ENCODE peak calls at places on chromosome 1, in ten cellular contexts. Z is lower lobe of right lung; N is AG04450; O is dorsolateral prefrontal cortex; W is activated CD8-positive, alpha-beta T cell treated with anti-CD3 and anti-CD28 coated beads for 36 hours; F is neural progenitor cell; V is CD4-positive, alpha-beta T cell; G is HFF-Myc; C is fibroblast of lung; K is HFFc6. M is an unnamed sample.

GRCh38 chr1:170153417-170153816 is 7.7 kb downstream of the NTMT2 start:
- DNase-seq in Z (no peak), N (no peak), O (no peak), W (no peak), F (no peak), V (no peak), G (no peak), C (no peak), K (no peak), M (no peak)

GRCh38 chr1:203807211-203807610 is 11.8 kb downstream of the ZBED6 start:
- DNase-seq in Z (no peak), N (peak), O (no peak), W (no peak), F (no peak), V (no peak), G (no peak), C (peak), K (peak), M (no peak)

GRCh38 chr1:4587721-4588120 is 66.7 kb upstream of the AJAP1 start:
- DNase-seq in Z (no peak), N (no peak), O (no peak), W (no peak), F (no peak), V (no peak), G (no peak), C (no peak), K (no peak), M (no peak)

GRCh38 chr1:162861101-162861500 is at the start of gene CCDC190:
- DNase-seq in Z (peak), N (no peak), O (no peak), W (no peak), F (no peak), V (no peak), G (no peak), C (peak), K (no peak), M (no peak)

GRCh38 chr1:173341307-173341706 is 134.2 kb upstream of the TNFSF4 start:
- DNase-seq in Z (no peak), N (no peak), O (no peak), W (no peak), F (no peak), V (no peak), G (no peak), C (peak), K (peak), M (no peak)

GRCh38 chr1:94772840-94773239 is 47.3 kb upstream of the SLC44A3 start:
- DNase-seq in Z (no peak), N (no peak), O (no peak), W (no peak), F (no peak), V (no peak), G (no peak), C (no peak), K (no peak), M (no peak)

GRCh38 chr1:111814642-111815041 is 58.9 kb downstream of the DDX20 start:
- DNase-seq in Z (no peak), N (no peak), O (no peak), W (no peak), F (no peak), V (no peak), G (no peak), C (no peak), K (no peak), M (no peak)

GRCh38 chr1:3459940-3460652 is 5.6 kb downstream of the ARHGEF16 start:
- DNase-seq in Z (no peak), N (no peak), O (no peak), W (no peak), F (no peak), V (no peak), G (no peak), C (no peak), K (no peak), M (no peak)

GRCh38 chr1:70546726-70547125 is 135.7 kb downstream of the CTH start:
- DNase-seq in Z (no peak), N (no peak), O (no peak), W (no peak), F (no peak), V (no peak), G (no peak), C (no peak), K (no peak), M (no peak)

GRCh38 chr1:156627313-156627880 is 8.2 kb downstream of the HAPLN2 start:
- DNase-seq in Z (no peak), N (no peak), O (no peak), W (peak), F (peak), V (peak), G (no peak), C (peak), K (peak), M (no peak)

GRCh38 chr1:94803106-94803505 is 17.1 kb upstream of the SLC44A3 start:
- DNase-seq in Z (no peak), N (no peak), O (no peak), W (no peak), F (no peak), V (no peak), G (no peak), C (no peak), K (no peak), M (no peak)

GRCh38 chr1:10514490-10515235 is 39.9 kb downstream of the PEX14 start:
- DNase-seq in Z (no peak), N (no peak), O (no peak), W (no peak), F (peak), V (no peak), G (no peak), C (peak), K (peak), M (no peak)

GRCh38 chr1:182527680-182528079 is 61.4 kb downstream of the RNASEL start:
- DNase-seq in Z (no peak), N (no peak), O (no peak), W (no peak), F (peak), V (no peak), G (no peak), C (no peak), K (no peak), M (no peak)

GRCh38 chr1:91645031-91645430 is 144.4 kb downstream of the CDC7 start:
- DNase-seq in Z (no peak), N (no peak), O (no peak), W (no peak), F (peak), V (no peak), G (no peak), C (peak), K (no peak), M (no peak)

GRCh38 chr1:15288173-15288926 is 41.3 kb downstream of the FHAD1 start:
- DNase-seq in Z (no peak), N (no peak), O (no peak), W (no peak), F (no peak), V (no peak), G (no peak), C (no peak), K (no peak), M (no peak)

GRCh38 chr1:153760440-153760839 is 14.8 kb upstream of the SLC27A3 start:
- DNase-seq in Z (no peak), N (no peak), O (no peak), W (no peak), F (no peak), V (no peak), G (no peak), C (peak), K (peak), M (no peak)

GRCh38 chr1:103529746-103530145 is 4.2 kb downstream of the RNPC3 start:
- DNase-seq in Z (no peak), N (no peak), O (peak), W (peak), F (peak), V (peak), G (no peak), C (peak), K (peak), M (no peak)

GRCh38 chr1:28745653-28746173 is 9.0 kb downstream of the YTHDF2 start:
- DNase-seq in Z (no peak), N (no peak), O (no peak), W (no peak), F (no peak), V (no peak), G (no peak), C (no peak), K (no peak), M (no peak)

GRCh38 chr1:154193821-154194220 is 1.9 kb upstream of the TPM3 start:
- DNase-seq in Z (no peak), N (no peak), O (no peak), W (no peak), F (no peak), V (no peak), G (no peak), C (no peak), K (no peak), M (no peak)

GRCh38 chr1:201361652-201362504 is 15.6 kb downstream of the TNNT2 start:
- DNase-seq in Z (peak), N (no peak), O (peak), W (peak), F (peak), V (no peak), G (no peak), C (peak), K (peak), M (no peak)

GRCh38 chr1:41599912-41600311 is 115.4 kb upstream of the EDN2 start:
- DNase-seq in Z (no peak), N (no peak), O (no peak), W (no peak), F (no peak), V (no peak), G (no peak), C (no peak), K (peak), M (no peak)

GRCh38 chr1:27563407-27564263 is 40.3 kb downstream of the AHDC1 start:
- DNase-seq in Z (no peak), N (no peak), O (no peak), W (no peak), F (no peak), V (no peak), G (no peak), C (peak), K (peak), M (no peak)

GRCh38 chr1:154624756-154625643 is 17.0 kb upstream of the ADAR start:
- DNase-seq in Z (no peak), N (peak), O (no peak), W (no peak), F (no peak), V (no peak), G (no peak), C (peak), K (peak), M (no peak)

GRCh38 chr1:30475966-30476365 is 247.4 kb downstream of the MATN1 start:
- DNase-seq in Z (no peak), N (no peak), O (no peak), W (no peak), F (no peak), V (no peak), G (no peak), C (no peak), K (no peak), M (no peak)

GRCh38 chr1:20376880-20377494 is 86.3 kb downstream of the VWA5B1 start:
- DNase-seq in Z (no peak), N (no peak), O (peak), W (peak), F (peak), V (peak), G (peak), C (no peak), K (peak), M (no peak)

GRCh38 chr1:16348414-16349182 is 3.7 kb downstream of the FBXO42 start:
- DNase-seq in Z (no peak), N (peak), O (no peak), W (no peak), F (no peak), V (no peak), G (no peak), C (peak), K (peak), M (no peak)

GRCh38 chr1:51433269-51433971 is 85.6 kb downstream of the EPS15 start:
- DNase-seq in Z (no peak), N (no peak), O (no peak), W (no peak), F (no peak), V (no peak), G (peak), C (no peak), K (no peak), M (no peak)

GRCh38 chr1:168821434-168821833 is 92.4 kb upstream of the DPT start:
- DNase-seq in Z (no peak), N (no peak), O (no peak), W (peak), F (no peak), V (no peak), G (no peak), C (no peak), K (no peak), M (no peak)

DNA sequence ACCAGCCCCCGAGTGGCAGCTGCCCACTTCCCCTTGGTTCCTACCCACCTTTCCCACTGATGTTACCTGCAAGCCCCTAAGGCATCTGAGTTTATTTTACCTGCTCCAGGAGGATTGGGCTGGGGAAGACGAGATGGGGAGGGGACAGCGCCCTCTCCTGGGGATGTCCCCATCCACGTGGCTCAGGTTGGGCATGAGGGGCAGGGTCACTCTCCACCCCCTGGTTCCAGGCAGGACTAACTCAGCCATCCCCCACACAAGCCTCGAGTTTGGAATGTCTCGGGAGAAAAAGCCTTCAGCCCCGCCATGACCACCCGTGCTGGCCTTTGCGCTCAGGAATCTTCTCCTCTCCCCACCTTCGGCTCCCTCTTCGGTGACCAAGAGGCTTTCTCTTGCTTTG is 90.0 kb downstream of the ARHGEF10L start:
- DNase-seq in Z (no peak), N (no peak), O (no peak), W (peak), F (peak), V (no peak), G (no peak), C (no peak), K (no peak), M (no peak)
- TF ChIP-seq CTCF in Z (peak), N (peak), O (no peak), W (no peak), F (peak), V (no peak), G (peak), C (no peak), K (peak), M (no peak)

GRCh38 chr1:57471995-57472394 is 48.1 kb upstream of the DAB1 start:
- DNase-seq in Z (no peak), N (no peak), O (no peak), W (no peak), F (no peak), V (no peak), G (no peak), C (no peak), K (no peak), M (no peak)
- TF ChIP-seq CTCF in Z (no peak), N (no peak), O (no peak), W (no peak), F (no peak), V (no peak), G (no peak), C (no peak), K (no peak), M (no peak)

GRCh38 chr1:8135250-8135649 is 109.1 kb upstream of the ERRFI1 start:
- DNase-seq in Z (no peak), N (no peak), O (no peak), W (no peak), F (no peak), V (no peak), G (no peak), C (no peak), K (no peak), M (no peak)

GRCh38 chr1:8136766-8137165 is 110.7 kb upstream of the ERRFI1 start:
- DNase-seq in Z (no peak), N (no peak), O (no peak), W (no peak), F (no peak), V (no peak), G (no peak), C (no peak), K (no peak), M (no peak)

GRCh38 chr1:8133190-8133589 is 107.1 kb upstream of the ERRFI1 start:
- DNase-seq in Z (no peak), N (no peak), O (no peak), W (no peak), F (no peak), V (no peak), G (no peak), C (peak), K (no peak), M (no peak)

GRCh38 chr1:8133657-8134430 is 107.7 kb upstream of the ERRFI1 start:
- DNase-seq in Z (no peak), N (peak), O (no peak), W (no peak), F (no peak), V (no peak), G (peak), C (peak), K (peak), M (no peak)

DNA sequence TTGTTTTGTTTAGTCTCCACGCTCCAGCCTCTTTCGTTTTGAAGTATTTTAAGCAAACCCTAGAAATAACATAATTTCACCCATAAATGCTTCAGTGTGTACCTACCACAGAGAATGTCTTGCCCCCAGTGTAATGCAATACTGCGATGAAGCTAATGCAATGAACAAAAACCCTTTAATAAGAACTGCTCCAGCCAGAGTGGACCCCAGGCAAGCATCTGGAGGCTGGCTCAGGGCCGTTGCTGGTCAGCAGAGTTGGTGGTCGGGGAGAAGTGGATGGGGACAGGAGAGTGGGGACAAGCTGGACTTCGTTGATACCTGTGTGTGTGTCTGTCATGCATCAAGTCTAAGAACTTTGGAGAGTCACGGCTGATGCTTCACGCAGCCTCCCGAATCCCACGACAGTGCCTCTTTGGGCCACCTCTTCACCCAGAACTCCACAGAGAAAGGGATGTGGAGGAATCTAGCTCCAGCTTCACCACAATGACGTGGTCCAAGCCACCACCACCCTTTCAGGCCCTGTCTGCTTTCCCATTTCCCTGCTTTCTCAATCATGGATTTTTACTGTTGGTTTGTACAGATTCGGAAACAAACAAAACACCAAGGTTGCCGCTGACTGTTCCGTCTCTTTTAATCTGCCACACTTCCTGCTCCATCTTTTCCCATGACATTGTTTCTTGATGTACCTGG is 108.6 kb upstream of the ERRFI1 start:
- DNase-seq in Z (no peak), N (no peak), O (no peak), W (no peak), F (no peak), V (no peak), G (no peak), C (peak), K (no peak), M (no peak)
- TF ChIP-seq CTCF in Z (no peak), N (no peak), O (no peak), W (no peak), F (no peak), V (no peak), G (no peak), C (no peak), K (no peak), M (no peak)

GRCh38 chr1:32073387-32074229 is 869 bp downstream of the TMEM39B start:
- DNase-seq in Z (no peak), N (no peak), O (no peak), W (no peak), F (peak), V (no peak), G (no peak), C (no peak), K (no peak), M (no peak)
- TF ChIP-seq CTCF in Z (no peak), N (peak), O (no peak), W (no peak), F (no peak), V (no peak), G (peak), C (peak), K (peak), M (no peak)

DNA sequence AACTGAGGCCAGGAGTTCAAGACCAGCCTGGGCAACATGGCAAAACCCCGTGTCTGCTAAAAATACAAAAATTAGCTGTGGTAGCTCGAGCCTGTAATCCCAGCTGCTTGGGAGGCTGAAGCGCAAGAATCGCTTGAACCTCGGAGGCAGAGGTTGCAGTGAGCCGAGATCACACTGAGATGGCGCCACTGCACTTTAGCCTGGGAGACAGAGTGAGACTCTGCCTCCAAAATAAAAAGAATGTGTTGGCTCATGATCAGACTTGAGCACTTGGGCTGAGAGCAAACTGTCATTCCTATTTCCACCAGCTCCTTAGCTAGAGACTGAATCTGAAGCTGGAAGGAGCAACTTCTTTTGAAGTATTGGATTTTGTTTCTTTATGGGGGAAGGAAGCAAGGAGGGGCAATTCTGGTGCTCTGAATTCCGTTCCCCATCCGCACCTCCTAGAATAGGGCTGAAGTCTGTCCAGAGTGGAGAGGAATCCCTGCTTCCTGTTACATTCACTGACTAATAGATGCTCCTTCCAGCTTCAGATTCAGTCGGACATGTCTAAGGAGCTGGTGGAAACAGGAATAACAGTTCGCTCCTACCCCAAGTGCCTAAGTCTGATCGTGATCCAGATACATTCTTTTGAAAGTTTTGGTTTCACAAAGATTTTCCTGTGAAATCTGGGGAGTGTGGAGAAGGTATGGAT is 3.8 kb downstream of the ZNF672 start:
- DNase-seq in Z (peak), N (no peak), O (no peak), W (peak), F (peak), V (peak), G (no peak), C (peak), K (peak), M (no peak)
- TF ChIP-seq CTCF in Z (peak), N (peak), O (no peak), W (peak), F (peak), V (peak), G (peak), C (peak), K (peak), M (peak)

GRCh38 chr1:66359815-66360214 is 174.1 kb upstream of the SGIP1 start:
- DNase-seq in Z (no peak), N (no peak), O (no peak), W (no peak), F (no peak), V (no peak), G (no peak), C (no peak), K (no peak), M (no peak)

GRCh38 chr1:66364578-66365391 is 169.2 kb upstream of the SGIP1 start:
- DNase-seq in Z (no peak), N (no peak), O (no peak), W (peak), F (no peak), V (no peak), G (no peak), C (peak), K (peak), M (no peak)

GRCh38 chr1:66357478-66358197 is 176.3 kb upstream of the SGIP1 start:
- DNase-seq in Z (no peak), N (no peak), O (no peak), W (no peak), F (no peak), V (no peak), G (no peak), C (no peak), K (no peak), M (no peak)

GRCh38 chr1:66356605-66357004 is 177.3 kb upstream of the SGIP1 start:
- DNase-seq in Z (no peak), N (no peak), O (no peak), W (no peak), F (peak), V (no peak), G (no peak), C (no peak), K (no peak), M (no peak)

GRCh38 chr1:66360285-66360724 is 173.6 kb upstream of the SGIP1 start:
- DNase-seq in Z (no peak), N (no peak), O (no peak), W (peak), F (no peak), V (no peak), G (no peak), C (no peak), K (no peak), M (no peak)
- TF ChIP-seq CTCF in Z (no peak), N (no peak), O (no peak), W (peak), F (peak), V (no peak), G (peak), C (no peak), K (peak), M (peak)